ENCODE peak calls at places on chromosomes 5 and 9, in five cellular contexts. M, N, P, B and V are unnamed samples.

GRCh38 chr5:54900906-54901725 is 84.3 kb downstream of the ESM1 start:
- DNase-seq in M (peak), N (no peak), P (no peak), B (no peak), V (no peak)

GRCh38 chr5:67102708-67103107 is 93.9 kb downstream of the CD180 start:
- DNase-seq in M (no peak), N (no peak), P (no peak), B (no peak), V (no peak)

GRCh38 chr9:7461791-7462190 is 337.8 kb downstream of the DMAC1 start:
- DNase-seq in M (no peak), N (no peak), P (no peak), B (no peak), V (no peak)

GRCh38 chr9:105066265-105066865 is 138.4 kb upstream of the ABCA1 start:
- DNase-seq in M (peak), N (no peak), P (no peak), B (no peak), V (no peak)

GRCh38 chr5:90440644-90441043 is 31.1 kb upstream of the CETN3 start:
- DNase-seq in M (no peak), N (no peak), P (no peak), B (no peak), V (no peak)

GRCh38 chr5:169762338-169763095 is 125.4 kb downstream of the DOCK2 start:
- DNase-seq in M (no peak), N (no peak), P (no peak), B (no peak), V (no peak)

GRCh38 chr9:131960805-131961495 is 118.7 kb downstream of the MED27 start:
- DNase-seq in M (no peak), N (no peak), P (no peak), B (no peak), V (no peak)

GRCh38 chr5:105956456-105957177 is 1714.1 kb downstream of the EFNA5 start:
- DNase-seq in M (no peak), N (no peak), P (no peak), B (peak), V (no peak)

GRCh38 chr5:133638436-133638835 is 26.1 kb upstream of the FSTL4 start:
- DNase-seq in M (no peak), N (no peak), P (no peak), B (no peak), V (no peak)

GRCh38 chr5:69261034-69261433 is 26.3 kb downstream of the CDK7 start:
- DNase-seq in M (no peak), N (no peak), P (no peak), B (no peak), V (peak)

GRCh38 chr9:109817146-109817845 is 37.3 kb downstream of the PALM2AKAP2 start:
- DNase-seq in M (no peak), N (no peak), P (no peak), B (no peak), V (peak)

GRCh38 chr9:36436909-36437308 is 36.8 kb upstream of the RNF38 start:
- DNase-seq in M (no peak), N (no peak), P (no peak), B (no peak), V (no peak)

GRCh38 chr5:147417133-147417813 is 92.6 kb downstream of the DPYSL3 start:
- DNase-seq in M (peak), N (peak), P (peak), B (no peak), V (no peak)

DNA sequence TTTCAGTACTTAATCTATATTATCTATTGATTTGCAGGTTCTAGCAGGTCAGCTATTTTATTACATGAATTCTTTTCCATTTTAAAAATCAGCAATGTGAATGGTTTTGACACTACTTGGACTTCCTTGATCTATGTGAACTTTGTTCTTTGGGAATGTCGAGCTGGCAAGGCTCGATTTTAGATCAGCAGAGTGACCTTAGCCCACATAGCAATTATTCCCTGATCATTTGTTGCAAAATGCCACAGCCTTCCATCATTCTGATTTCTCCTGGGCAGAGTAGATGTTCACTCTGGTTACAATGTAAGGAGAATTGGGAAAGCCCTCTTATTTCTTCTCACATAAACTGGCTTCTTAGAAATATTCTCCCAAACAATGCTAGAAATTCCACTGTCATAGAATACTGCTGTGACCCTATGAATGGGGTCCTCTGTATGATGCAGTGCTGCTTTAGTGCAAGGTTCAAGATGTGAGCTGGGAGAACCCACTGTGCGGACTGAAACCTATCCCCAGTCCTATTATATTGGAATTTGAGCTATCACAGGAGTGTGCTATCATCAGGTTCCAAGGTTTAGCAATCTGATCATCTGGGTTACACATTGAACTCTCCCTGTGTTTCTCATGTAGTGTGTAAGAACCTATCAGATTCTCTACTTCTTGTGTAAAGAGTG is 15.7 kb upstream of the GDA start:
- DNase-seq in M (no peak), N (no peak), P (no peak), B (no peak), V (no peak)
- TF ChIP-seq POLR2A in M (no peak), N (no peak), P (no peak), B (no peak), V (no peak)

GRCh38 chr9:37465249-37466036 is at the start of gene ZBTB5:
- DNase-seq in M (peak), N (peak), P (peak), B (peak), V (peak)
- TF ChIP-seq POLR2A in M (peak), N (no peak), P (peak), B (peak), V (peak)

GRCh38 chr9:135500525-135501260 is at the start of gene MRPS2:
- DNase-seq in M (peak), N (peak), P (peak), B (peak), V (peak)
- TF ChIP-seq POLR2A in M (no peak), N (peak), P (peak), B (peak), V (peak)

GRCh38 chr9:111525056-111525977 is at the start of gene ZNF483:
- DNase-seq in M (peak), N (peak), P (peak), B (peak), V (peak)
- TF ChIP-seq POLR2A in M (no peak), N (no peak), P (peak), B (peak), V (no peak)

GRCh38 chr5:180155331-180155881 is 53.6 kb downstream of the RASGEF1C start:
- DNase-seq in M (no peak), N (no peak), P (no peak), B (no peak), V (no peak)
- TF ChIP-seq POLR2A in M (no peak), N (no peak), P (no peak), B (no peak), V (no peak)